ENCODE peak calls at places on chromosome 15, in eight cellular contexts. S, P, E, G, J, F, K and L are unnamed samples.

GRCh38 chr15:43799209-43799944 is 643 bp downstream of the SERINC4 start:
- DNase-seq in S (peak), P (no peak), E (no peak), G (no peak), J (peak), F (no peak), K (no peak), L (no peak)

GRCh38 chr15:75727851-75728715 is 15.4 kb upstream of the CSPG4 start:
- DNase-seq in S (peak), P (peak), E (peak), G (peak), J (peak), F (peak), K (no peak), L (no peak)

GRCh38 chr15:45573961-45574629 is 13.1 kb upstream of the BLOC1S6 start:
- DNase-seq in S (no peak), P (peak), E (no peak), G (no peak), J (peak), F (no peak), K (no peak), L (no peak)

GRCh38 chr15:77179541-77179998 is 108.7 kb upstream of the TSPAN3 start:
- DNase-seq in S (no peak), P (no peak), E (no peak), G (no peak), J (no peak), F (no peak), K (no peak), L (no peak)

GRCh38 chr15:29568840-29569532 is 253.3 kb downstream of the TJP1 start:
- DNase-seq in S (peak), P (peak), E (no peak), G (no peak), J (peak), F (no peak), K (no peak), L (no peak)

GRCh38 chr15:60814062-60814461 is 335.1 kb upstream of the ICE2 start:
- DNase-seq in S (no peak), P (no peak), E (no peak), G (no peak), J (no peak), F (no peak), K (no peak), L (no peak)

GRCh38 chr15:39788800-39789565 is 6.3 kb upstream of the FSIP1 start:
- DNase-seq in S (no peak), P (peak), E (no peak), G (no peak), J (no peak), F (no peak), K (peak), L (no peak)

GRCh38 chr15:41806291-41807181 is 21.4 kb upstream of the JMJD7 start:
- DNase-seq in S (peak), P (peak), E (no peak), G (no peak), J (no peak), F (no peak), K (no peak), L (no peak)

GRCh38 chr15:38036790-38037338 is 102.4 kb downstream of the TMCO5A start:
- DNase-seq in S (no peak), P (no peak), E (no peak), G (no peak), J (no peak), F (no peak), K (no peak), L (no peak)

GRCh38 chr15:85623648-85624047 is 171.1 kb downstream of the KLHL25 start:
- DNase-seq in S (no peak), P (peak), E (no peak), G (no peak), J (no peak), F (no peak), K (peak), L (no peak)

GRCh38 chr15:26866298-26867198 is at the start of gene GABRA5:
- DNase-seq in S (no peak), P (no peak), E (no peak), G (no peak), J (no peak), F (no peak), K (peak), L (no peak)

GRCh38 chr15:39323706-39324105 is 257.2 kb upstream of the THBS1 start:
- DNase-seq in S (no peak), P (no peak), E (no peak), G (no peak), J (no peak), F (no peak), K (no peak), L (no peak)

GRCh38 chr15:60119101-60119500 is 115.0 kb downstream of the FOXB1 start:
- DNase-seq in S (no peak), P (no peak), E (no peak), G (no peak), J (no peak), F (no peak), K (no peak), L (no peak)

GRCh38 chr15:81809543-81809942 is 236.3 kb downstream of the MEX3B start:
- DNase-seq in S (no peak), P (peak), E (no peak), G (no peak), J (no peak), F (no peak), K (peak), L (no peak)

GRCh38 chr15:71426792-71427191 is 311.5 kb downstream of the THSD4 start:
- DNase-seq in S (no peak), P (no peak), E (no peak), G (no peak), J (no peak), F (no peak), K (no peak), L (no peak)

GRCh38 chr15:52234596-52235541 is 43.7 kb upstream of the GNB5 start:
- DNase-seq in S (no peak), P (no peak), E (no peak), G (no peak), J (peak), F (peak), K (no peak), L (no peak)

GRCh38 chr15:44194397-44195150 is 497 bp downstream of the FRMD5 start:
- DNase-seq in S (no peak), P (no peak), E (peak), G (peak), J (peak), F (peak), K (peak), L (no peak)

GRCh38 chr15:97915261-97915660 is 45.2 kb upstream of the ARRDC4 start:
- DNase-seq in S (no peak), P (no peak), E (no peak), G (no peak), J (no peak), F (no peak), K (no peak), L (no peak)

GRCh38 chr15:40150163-40150925 is 10.5 kb upstream of the BUB1B start:
- DNase-seq in S (no peak), P (peak), E (no peak), G (no peak), J (peak), F (no peak), K (peak), L (peak)

GRCh38 chr15:33135355-33135781 is 59.1 kb downstream of the FMN1 start:
- DNase-seq in S (no peak), P (no peak), E (no peak), G (no peak), J (no peak), F (no peak), K (no peak), L (peak)

GRCh38 chr15:40443255-40443654 is 2.5 kb downstream of the BAHD1 start:
- DNase-seq in S (no peak), P (no peak), E (no peak), G (no peak), J (no peak), F (no peak), K (no peak), L (no peak)

GRCh38 chr15:55407949-55408766 is at the start of the genes CCPG1 and PIERCE2:
- DNase-seq in S (peak), P (peak), E (peak), G (peak), J (peak), F (peak), K (peak), L (peak)
- TF ChIP-seq POLR2A in S (peak), P (peak), E (peak), G (peak), J (peak), F (peak), K (peak), L (peak)

GRCh38 chr15:66033143-66033542 is 163.9 kb downstream of the RAB11A start:
- DNase-seq in S (no peak), P (no peak), E (no peak), G (no peak), J (no peak), F (no peak), K (no peak), L (no peak)
- TF ChIP-seq POLR2A in S (no peak), P (no peak), E (no peak), G (no peak), J (no peak), F (no peak), K (no peak), L (no peak)

GRCh38 chr15:35857812-35858211 is 311.8 kb upstream of the DPH6 start:
- DNase-seq in S (no peak), P (no peak), E (no peak), G (no peak), J (no peak), F (no peak), K (no peak), L (no peak)
- TF ChIP-seq POLR2A in S (no peak), P (no peak), E (no peak), G (no peak), J (no peak), F (no peak), K (no peak), L (no peak)

DNA sequence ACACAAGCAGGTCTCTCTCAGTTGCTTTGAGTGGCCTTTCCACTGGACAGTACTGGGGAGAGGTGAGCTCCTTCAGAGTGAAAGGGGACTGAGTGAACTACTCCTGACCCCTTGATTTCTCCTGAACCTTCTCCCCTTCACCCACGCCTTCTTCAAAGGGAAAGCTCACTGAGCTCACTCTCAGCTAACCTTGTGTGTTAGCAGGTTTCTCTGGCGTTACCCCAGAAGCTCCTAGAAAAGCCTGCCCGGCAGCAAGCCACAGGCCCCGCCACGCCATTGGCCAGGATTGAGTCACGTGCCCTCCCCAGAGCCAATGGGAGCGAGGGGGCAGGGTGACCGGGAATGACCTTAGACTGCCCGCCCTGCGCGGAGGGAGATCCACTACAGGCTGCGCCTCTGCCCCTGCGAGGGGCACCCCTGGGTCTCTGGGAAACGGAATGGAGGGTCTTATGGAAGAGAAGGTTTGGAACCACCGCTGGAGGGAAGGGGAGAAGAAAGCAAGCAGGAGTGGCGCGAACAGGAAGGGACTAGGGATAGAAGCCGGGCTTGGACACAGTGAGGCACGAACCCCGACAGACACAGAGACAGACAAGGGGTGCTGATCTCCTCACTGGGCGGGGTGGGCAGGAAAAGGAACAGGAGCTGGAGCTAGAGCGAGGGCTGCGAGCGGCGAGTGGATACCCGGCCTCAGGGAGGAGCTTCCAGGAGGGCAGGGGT is 17.4 kb upstream of the CLK3 start:
- DNase-seq in S (peak), P (peak), E (peak), G (peak), J (peak), F (peak), K (peak), L (peak)
- TF ChIP-seq POLR2A in S (peak), P (peak), E (no peak), G (peak), J (peak), F (peak), K (no peak), L (peak)

GRCh38 chr15:64883097-64883581 is 28.6 kb upstream of the ANKDD1A start:
- DNase-seq in S (no peak), P (peak), E (no peak), G (no peak), J (no peak), F (peak), K (peak), L (no peak)

GRCh38 chr15:64888336-64888735 is 23.4 kb upstream of the ANKDD1A start:
- DNase-seq in S (no peak), P (no peak), E (no peak), G (no peak), J (no peak), F (no peak), K (no peak), L (no peak)

GRCh38 chr15:64878708-64879107 is 33.0 kb upstream of the ANKDD1A start:
- DNase-seq in S (no peak), P (no peak), E (no peak), G (peak), J (peak), F (peak), K (no peak), L (no peak)

DNA sequence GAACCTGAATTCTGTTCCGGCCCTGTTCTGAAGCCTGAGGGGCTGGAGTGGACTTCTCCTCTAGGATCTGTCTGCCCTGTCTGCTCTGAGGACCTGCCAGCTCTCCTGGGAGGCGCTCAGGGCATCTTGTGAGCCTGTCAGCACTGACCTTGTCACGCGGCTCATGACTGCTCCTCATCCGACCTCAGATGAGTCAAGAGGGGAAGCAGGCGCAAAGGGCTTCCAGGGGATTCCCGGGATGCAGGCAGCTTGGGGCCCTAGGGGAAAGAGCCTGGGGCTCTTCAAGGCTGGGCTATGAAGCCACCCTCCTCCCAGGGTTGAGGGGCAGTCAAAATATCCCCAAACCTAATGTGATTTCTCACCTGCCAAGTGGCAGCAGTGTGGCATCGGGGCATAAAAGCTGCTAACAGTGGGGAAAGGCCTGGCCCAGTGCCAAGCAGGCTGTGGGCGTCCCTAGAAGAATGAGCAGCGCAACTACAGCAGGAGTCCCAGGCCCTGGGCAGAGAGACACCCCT is 27.6 kb upstream of the ANKDD1A start:
- DNase-seq in S (no peak), P (peak), E (peak), G (peak), J (peak), F (peak), K (peak), L (peak)
- TF ChIP-seq POLR2A in S (no peak), P (no peak), E (no peak), G (no peak), J (no peak), F (no peak), K (peak), L (no peak)

DNA sequence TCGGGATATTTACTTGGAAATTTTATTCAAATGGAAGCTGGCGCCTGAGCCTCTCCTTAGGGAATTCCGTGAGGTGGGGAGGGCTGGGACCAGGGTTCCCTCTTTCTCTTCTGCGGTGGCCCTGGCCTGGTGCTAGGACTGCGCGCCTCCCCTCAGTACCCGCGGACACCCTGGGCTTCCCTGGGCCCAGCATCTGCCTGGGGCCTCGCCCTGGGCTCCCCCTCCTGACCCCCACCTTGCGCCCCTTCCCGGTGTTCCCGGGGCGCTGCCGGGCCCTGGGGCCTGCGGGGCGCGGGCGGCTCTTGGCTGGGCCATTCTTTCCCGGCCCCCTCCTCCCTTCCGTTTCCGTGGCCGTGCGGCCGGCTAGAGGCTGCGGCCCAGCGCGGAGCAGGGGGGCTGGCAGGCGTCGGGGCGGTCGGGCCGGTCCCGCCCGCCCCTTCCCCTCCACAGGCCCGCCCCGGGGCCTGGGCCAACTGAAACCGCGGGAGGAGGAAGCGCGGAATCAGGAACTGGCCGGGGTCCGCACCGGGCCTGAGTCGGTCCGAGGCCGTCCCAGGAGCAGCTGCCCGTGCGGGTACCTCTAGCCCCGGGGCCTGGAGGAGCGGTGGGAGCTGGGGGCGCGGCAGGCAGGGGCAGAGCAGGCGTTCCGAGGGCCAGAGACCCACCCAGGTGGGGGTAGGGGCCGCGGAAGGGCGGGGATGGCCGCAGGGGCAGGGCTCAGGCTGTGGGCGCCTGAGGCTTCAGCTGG is at the start of gene FES:
- DNase-seq in S (no peak), P (peak), E (peak), G (peak), J (peak), F (peak), K (peak), L (no peak)
- TF ChIP-seq POLR2A in S (peak), P (peak), E (peak), G (no peak), J (peak), F (peak), K (no peak), L (peak)

GRCh38 chr15:99511865-99512632 is 53.7 kb upstream of the MEF2A start:
- DNase-seq in S (no peak), P (peak), E (no peak), G (no peak), J (no peak), F (peak), K (no peak), L (peak)
- TF ChIP-seq POLR2A in S (no peak), P (no peak), E (no peak), G (no peak), J (no peak), F (peak), K (no peak), L (peak)

GRCh38 chr15:95495033-95495541 is 835.4 kb upstream of the NR2F2 start:
- DNase-seq in S (peak), P (no peak), E (peak), G (no peak), J (no peak), F (no peak), K (no peak), L (no peak)
- TF ChIP-seq POLR2A in S (no peak), P (no peak), E (no peak), G (no peak), J (no peak), F (no peak), K (no peak), L (no peak)

GRCh38 chr15:58279106-58279505 is 140.9 kb downstream of the AQP9 start:
- DNase-seq in S (no peak), P (no peak), E (no peak), G (no peak), J (no peak), F (no peak), K (no peak), L (no peak)
- TF ChIP-seq POLR2A in S (no peak), P (no peak), E (no peak), G (no peak), J (no peak), F (no peak), K (no peak), L (no peak)

GRCh38 chr15:90063733-90064247 is 38.5 kb downstream of the IDH2 start:
- DNase-seq in S (no peak), P (peak), E (no peak), G (no peak), J (peak), F (peak), K (no peak), L (peak)
- TF ChIP-seq POLR2A in S (no peak), P (no peak), E (no peak), G (no peak), J (no peak), F (no peak), K (no peak), L (no peak)